ENCODE peak calls at places on chromosomes 5 and 9, in seven cellular contexts. N is NCI-H2171; U is ovary; T is fibroblast of pulmonary artery; G is endothelial cell; W is brain microvascular endothelial cell; R is activated naive CD8-positive, alpha-beta T cell treated with anti-CD3 and anti-CD28 coated beads for 36 hours. O is an unnamed sample.

GRCh38 chr5:150600951-150601773 is 39.3 kb upstream of the SYNPO start:
- DNase-seq in N (no peak), U (peak), T (no peak), G (no peak), W (no peak), R (no peak), O (no peak)

GRCh38 chr5:172733179-172733973 is 37.6 kb downstream of the DUSP1 start:
- DNase-seq in N (no peak), U (peak), T (peak), G (no peak), W (peak), R (no peak), O (peak)

GRCh38 chr5:38800044-38800443 is 45.8 kb upstream of the OSMR start:
- DNase-seq in N (no peak), U (no peak), T (no peak), G (no peak), W (no peak), R (no peak), O (no peak)

GRCh38 chr5:152505442-152506042 is 100.5 kb upstream of the NMUR2 start:
- DNase-seq in N (peak), U (no peak), T (peak), G (peak), W (peak), R (peak), O (peak)

GRCh38 chr5:38099205-38100144 is 158.9 kb upstream of the EGFLAM start:
- DNase-seq in N (no peak), U (no peak), T (no peak), G (no peak), W (no peak), R (no peak), O (no peak)

GRCh38 chr5:911601-912000 is 18.9 kb downstream of the TRIP13 start:
- DNase-seq in N (no peak), U (no peak), T (peak), G (no peak), W (peak), R (no peak), O (no peak)

GRCh38 chr9:89473762-89474469 is 24.0 kb downstream of the SEMA4D start:
- DNase-seq in N (no peak), U (no peak), T (no peak), G (no peak), W (no peak), R (no peak), O (no peak)

GRCh38 chr5:89228355-89228754 is 345.4 kb upstream of the MEF2C start:
- DNase-seq in N (no peak), U (no peak), T (no peak), G (no peak), W (no peak), R (no peak), O (no peak)

GRCh38 chr5:74567351-74567870 is 73.1 kb downstream of the ENC1 start:
- DNase-seq in N (no peak), U (no peak), T (no peak), G (no peak), W (no peak), R (no peak), O (no peak)

GRCh38 chr5:161085081-161085480 is 233.1 kb upstream of the ATP10B start:
- DNase-seq in N (no peak), U (no peak), T (no peak), G (no peak), W (no peak), R (no peak), O (no peak)

GRCh38 chr9:72925126-72925810 is 27.6 kb downstream of the ALDH1A1 start:
- DNase-seq in N (no peak), U (no peak), T (peak), G (no peak), W (no peak), R (no peak), O (no peak)

GRCh38 chr5:126866837-126867236 is 89.9 kb downstream of the LMNB1 start:
- DNase-seq in N (no peak), U (no peak), T (no peak), G (no peak), W (no peak), R (no peak), O (no peak)

GRCh38 chr9:100473271-100474081 is 527 bp downstream of the TMEFF1 start:
- DNase-seq in N (peak), U (peak), T (peak), G (peak), W (no peak), R (peak), O (no peak)

GRCh38 chr9:35760651-35761050 is 6.6 kb upstream of the MSMP start:
- DNase-seq in N (no peak), U (no peak), T (peak), G (peak), W (peak), R (no peak), O (no peak)

GRCh38 chr9:125742657-125743056 is 4.5 kb upstream of the PBX3 start:
- DNase-seq in N (no peak), U (no peak), T (no peak), G (no peak), W (no peak), R (no peak), O (no peak)

GRCh38 chr9:94026816-94027215 is 57.4 kb upstream of the PTPDC1 start:
- DNase-seq in N (no peak), U (no peak), T (no peak), G (no peak), W (no peak), R (no peak), O (no peak)

GRCh38 chr9:129613520-129614175 is 7.3 kb downstream of the C9orf50 start:
- DNase-seq in N (no peak), U (no peak), T (no peak), G (no peak), W (no peak), R (no peak), O (no peak)

GRCh38 chr5:6556089-6556801 is 76.6 kb downstream of the NSUN2 start:
- DNase-seq in N (no peak), U (no peak), T (no peak), G (no peak), W (peak), R (no peak), O (no peak)

GRCh38 chr9:2494571-2494970 is 127.0 kb upstream of the VLDLR start:
- DNase-seq in N (no peak), U (no peak), T (peak), G (no peak), W (peak), R (no peak), O (no peak)

GRCh38 chr5:120765189-120765588 is 301.1 kb downstream of the PRR16 start:
- DNase-seq in N (no peak), U (no peak), T (peak), G (no peak), W (no peak), R (no peak), O (no peak)

O was measured in tibial nerve.